ENCODE peak calls at places on chromosomes 7 and 10, in ten cellular contexts. One of them, this sample, is unnamed.

GRCh38 chr7:66844552-66845381 is 76.3 kb upstream of the TMEM248 start:
- DNase-seq in progenitor cell of endocrine pancreas: peak
- DNase-seq in astrocyte of the spinal cord: peak
- DNase-seq in suprapubic skin: peak
- DNase-seq in A549: peak
- DNase-seq in WTC11: peak
- DNase-seq in GM12878: peak
- DNase-seq in transverse colon: peak
- DNase-seq in upper lobe of left lung: peak
- DNase-seq in HFFc6: peak
- DNase-seq in this sample: peak

GRCh38 chr10:98270786-98271185 is 2.8 kb upstream of the LOXL4 start:
- DNase-seq in progenitor cell of endocrine pancreas: no peak
- DNase-seq in astrocyte of the spinal cord: no peak
- DNase-seq in suprapubic skin: peak
- DNase-seq in A549: no peak
- DNase-seq in WTC11: no peak
- DNase-seq in GM12878: no peak
- DNase-seq in transverse colon: no peak
- DNase-seq in upper lobe of left lung: no peak
- DNase-seq in HFFc6: no peak
- DNase-seq in this sample: no peak

GRCh38 chr7:88095-88926 is 104.1 kb upstream of the FAM20C start:
- DNase-seq in progenitor cell of endocrine pancreas: no peak
- DNase-seq in astrocyte of the spinal cord: no peak
- DNase-seq in suprapubic skin: no peak
- DNase-seq in A549: no peak
- DNase-seq in WTC11: peak
- DNase-seq in GM12878: no peak
- DNase-seq in transverse colon: no peak
- DNase-seq in upper lobe of left lung: peak
- DNase-seq in HFFc6: no peak
- DNase-seq in this sample: no peak

GRCh38 chr7:2131791-2132190 is 101.0 kb downstream of the MAD1L1 start:
- DNase-seq in progenitor cell of endocrine pancreas: no peak
- DNase-seq in astrocyte of the spinal cord: no peak
- DNase-seq in suprapubic skin: no peak
- DNase-seq in A549: no peak
- DNase-seq in WTC11: no peak
- DNase-seq in GM12878: no peak
- DNase-seq in transverse colon: no peak
- DNase-seq in upper lobe of left lung: peak
- DNase-seq in HFFc6: no peak
- DNase-seq in this sample: no peak

GRCh38 chr7:73941836-73942551 is 81.0 kb downstream of the TMEM270 start:
- DNase-seq in progenitor cell of endocrine pancreas: no peak
- DNase-seq in astrocyte of the spinal cord: peak
- DNase-seq in suprapubic skin: no peak
- DNase-seq in A549: peak
- DNase-seq in WTC11: no peak
- DNase-seq in GM12878: no peak
- DNase-seq in transverse colon: no peak
- DNase-seq in upper lobe of left lung: no peak
- DNase-seq in HFFc6: peak
- DNase-seq in this sample: no peak

GRCh38 chr10:118543714-118544400 is 51.6 kb downstream of the PRLHR start:
- DNase-seq in progenitor cell of endocrine pancreas: peak
- DNase-seq in astrocyte of the spinal cord: peak
- DNase-seq in suprapubic skin: no peak
- DNase-seq in A549: peak
- DNase-seq in WTC11: peak
- DNase-seq in GM12878: no peak
- DNase-seq in transverse colon: peak
- DNase-seq in upper lobe of left lung: no peak
- DNase-seq in HFFc6: peak
- DNase-seq in this sample: no peak

GRCh38 chr7:697259-697615 is 29.3 kb upstream of the DNAAF5 start:
- DNase-seq in progenitor cell of endocrine pancreas: no peak
- DNase-seq in astrocyte of the spinal cord: no peak
- DNase-seq in suprapubic skin: no peak
- DNase-seq in A549: no peak
- DNase-seq in WTC11: no peak
- DNase-seq in GM12878: no peak
- DNase-seq in transverse colon: no peak
- DNase-seq in upper lobe of left lung: no peak
- DNase-seq in HFFc6: no peak
- DNase-seq in this sample: no peak

GRCh38 chr10:103394180-103394579 is 2.1 kb downstream of the ATP5MK start:
- DNase-seq in progenitor cell of endocrine pancreas: no peak
- DNase-seq in astrocyte of the spinal cord: no peak
- DNase-seq in suprapubic skin: no peak
- DNase-seq in A549: no peak
- DNase-seq in WTC11: no peak
- DNase-seq in GM12878: no peak
- DNase-seq in transverse colon: no peak
- DNase-seq in upper lobe of left lung: peak
- DNase-seq in HFFc6: no peak
- DNase-seq in this sample: no peak

DNA sequence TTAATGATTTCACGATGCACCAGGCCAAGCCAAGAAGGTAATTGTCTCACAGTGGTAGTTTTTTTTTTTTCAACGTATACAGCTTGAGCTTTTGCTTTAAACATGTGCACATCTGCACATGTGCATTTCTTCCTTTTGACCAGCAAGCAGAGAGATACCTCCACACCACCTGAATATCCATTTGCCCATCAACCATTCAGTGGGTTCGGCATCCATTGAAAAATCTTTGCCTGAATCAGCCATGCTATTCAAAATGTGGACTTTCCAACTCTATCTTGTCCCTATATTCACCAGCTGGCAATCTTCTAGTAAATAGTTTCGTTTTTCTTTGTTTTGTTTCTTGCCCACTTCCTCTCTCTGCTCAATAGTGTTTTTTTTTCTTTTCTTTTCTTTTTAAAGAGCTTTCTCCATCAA is 7.7 kb upstream of the TRA2A start:
- DNase-seq in progenitor cell of endocrine pancreas: no peak
- DNase-seq in astrocyte of the spinal cord: no peak
- DNase-seq in suprapubic skin: no peak
- DNase-seq in A549: no peak
- DNase-seq in WTC11: no peak
- DNase-seq in GM12878: peak
- DNase-seq in transverse colon: no peak
- DNase-seq in upper lobe of left lung: no peak
- DNase-seq in HFFc6: no peak
- DNase-seq in this sample: no peak
- TF ChIP-seq CTCF in progenitor cell of endocrine pancreas: no peak
- TF ChIP-seq CTCF in astrocyte of the spinal cord: no peak
- TF ChIP-seq CTCF in suprapubic skin: no peak
- TF ChIP-seq CTCF in A549: no peak
- TF ChIP-seq CTCF in WTC11: no peak
- TF ChIP-seq CTCF in GM12878: no peak
- TF ChIP-seq CTCF in transverse colon: no peak
- TF ChIP-seq CTCF in upper lobe of left lung: no peak
- TF ChIP-seq CTCF in HFFc6: no peak
- TF ChIP-seq CTCF in this sample: no peak

GRCh38 chr10:1274746-1275544 is 218.8 kb downstream of the WDR37 start:
- DNase-seq in progenitor cell of endocrine pancreas: no peak
- DNase-seq in astrocyte of the spinal cord: no peak
- DNase-seq in suprapubic skin: no peak
- DNase-seq in A549: no peak
- DNase-seq in WTC11: no peak
- DNase-seq in GM12878: no peak
- DNase-seq in transverse colon: no peak
- DNase-seq in upper lobe of left lung: no peak
- DNase-seq in HFFc6: no peak
- DNase-seq in this sample: no peak
- TF ChIP-seq CTCF in progenitor cell of endocrine pancreas: no peak
- TF ChIP-seq CTCF in astrocyte of the spinal cord: no peak
- TF ChIP-seq CTCF in suprapubic skin: no peak
- TF ChIP-seq CTCF in A549: no peak
- TF ChIP-seq CTCF in WTC11: no peak
- TF ChIP-seq CTCF in GM12878: no peak
- TF ChIP-seq CTCF in transverse colon: no peak
- TF ChIP-seq CTCF in upper lobe of left lung: no peak
- TF ChIP-seq CTCF in HFFc6: no peak
- TF ChIP-seq CTCF in this sample: no peak

GRCh38 chr10:91555455-91555854 is 77.4 kb downstream of the PPP1R3C start:
- DNase-seq in progenitor cell of endocrine pancreas: no peak
- DNase-seq in astrocyte of the spinal cord: no peak
- DNase-seq in suprapubic skin: no peak
- DNase-seq in A549: no peak
- DNase-seq in WTC11: no peak
- DNase-seq in GM12878: no peak
- DNase-seq in transverse colon: no peak
- DNase-seq in upper lobe of left lung: no peak
- DNase-seq in HFFc6: no peak
- DNase-seq in this sample: no peak

GRCh38 chr10:91552260-91552659 is 80.6 kb downstream of the PPP1R3C start:
- DNase-seq in progenitor cell of endocrine pancreas: no peak
- DNase-seq in astrocyte of the spinal cord: no peak
- DNase-seq in suprapubic skin: no peak
- DNase-seq in A549: no peak
- DNase-seq in WTC11: no peak
- DNase-seq in GM12878: no peak
- DNase-seq in transverse colon: no peak
- DNase-seq in upper lobe of left lung: no peak
- DNase-seq in HFFc6: no peak
- DNase-seq in this sample: no peak

GRCh38 chr10:91552706-91553105 is 80.2 kb downstream of the PPP1R3C start:
- DNase-seq in progenitor cell of endocrine pancreas: no peak
- DNase-seq in astrocyte of the spinal cord: no peak
- DNase-seq in suprapubic skin: no peak
- DNase-seq in A549: peak
- DNase-seq in WTC11: peak
- DNase-seq in GM12878: no peak
- DNase-seq in transverse colon: no peak
- DNase-seq in upper lobe of left lung: peak
- DNase-seq in HFFc6: no peak
- DNase-seq in this sample: no peak

GRCh38 chr10:91549296-91549695 is 83.6 kb downstream of the PPP1R3C start:
- DNase-seq in progenitor cell of endocrine pancreas: no peak
- DNase-seq in astrocyte of the spinal cord: no peak
- DNase-seq in suprapubic skin: no peak
- DNase-seq in A549: no peak
- DNase-seq in WTC11: no peak
- DNase-seq in GM12878: no peak
- DNase-seq in transverse colon: no peak
- DNase-seq in upper lobe of left lung: no peak
- DNase-seq in HFFc6: peak
- DNase-seq in this sample: no peak

DNA sequence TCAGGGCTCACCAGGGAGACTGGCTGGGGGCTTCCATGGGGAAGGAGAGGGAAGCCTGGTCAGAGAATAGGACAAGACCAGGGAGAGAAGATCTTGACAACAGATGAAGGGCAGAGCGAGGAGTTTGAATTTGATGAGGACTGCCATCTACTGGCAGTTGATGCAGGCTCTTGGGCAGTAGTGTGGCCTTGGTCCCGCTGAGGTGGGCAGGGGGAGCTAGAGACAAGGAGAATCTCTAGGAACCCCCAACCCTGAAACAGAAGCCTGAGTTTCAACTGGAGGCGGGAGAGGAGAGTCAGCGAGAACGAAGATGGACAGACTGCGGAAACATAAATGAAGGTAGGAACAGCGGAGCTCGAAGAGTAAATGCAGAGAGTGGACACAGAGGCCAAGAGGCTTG is 81.0 kb downstream of the PPP1R3C start:
- DNase-seq in progenitor cell of endocrine pancreas: no peak
- DNase-seq in astrocyte of the spinal cord: peak
- DNase-seq in suprapubic skin: no peak
- DNase-seq in A549: peak
- DNase-seq in WTC11: peak
- DNase-seq in GM12878: no peak
- DNase-seq in transverse colon: no peak
- DNase-seq in upper lobe of left lung: no peak
- DNase-seq in HFFc6: peak
- DNase-seq in this sample: no peak
- TF ChIP-seq CTCF in progenitor cell of endocrine pancreas: peak
- TF ChIP-seq CTCF in astrocyte of the spinal cord: peak
- TF ChIP-seq CTCF in suprapubic skin: no peak
- TF ChIP-seq CTCF in A549: peak
- TF ChIP-seq CTCF in WTC11: peak
- TF ChIP-seq CTCF in GM12878: peak
- TF ChIP-seq CTCF in transverse colon: peak
- TF ChIP-seq CTCF in upper lobe of left lung: peak
- TF ChIP-seq CTCF in HFFc6: peak
- TF ChIP-seq CTCF in this sample: no peak

DNA sequence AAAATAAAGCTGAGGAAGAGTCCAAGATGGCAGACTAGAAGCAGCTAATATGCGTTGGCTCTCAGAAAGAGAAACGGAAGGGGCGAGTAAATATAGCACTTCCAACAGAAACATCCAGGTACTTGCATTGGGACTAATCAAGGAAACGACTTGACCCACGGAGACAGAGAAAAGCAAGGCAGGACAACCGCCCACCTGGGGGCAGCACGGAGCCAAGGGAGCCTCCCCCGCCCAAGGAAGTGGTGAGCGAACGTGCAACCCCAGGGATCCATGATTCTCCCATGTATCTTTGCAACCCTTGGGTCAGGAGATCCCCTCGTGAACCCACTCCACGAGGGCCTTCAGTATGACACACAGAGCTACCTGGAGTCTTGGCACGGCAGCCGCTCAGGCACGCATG is 45.4 kb upstream of the GRM3 start:
- DNase-seq in progenitor cell of endocrine pancreas: no peak
- DNase-seq in astrocyte of the spinal cord: no peak
- DNase-seq in suprapubic skin: no peak
- DNase-seq in A549: peak
- DNase-seq in WTC11: peak
- DNase-seq in GM12878: no peak
- DNase-seq in transverse colon: no peak
- DNase-seq in upper lobe of left lung: peak
- DNase-seq in HFFc6: no peak
- DNase-seq in this sample: no peak
- TF ChIP-seq CTCF in progenitor cell of endocrine pancreas: peak
- TF ChIP-seq CTCF in astrocyte of the spinal cord: no peak
- TF ChIP-seq CTCF in suprapubic skin: no peak
- TF ChIP-seq CTCF in A549: no peak
- TF ChIP-seq CTCF in WTC11: peak
- TF ChIP-seq CTCF in GM12878: peak
- TF ChIP-seq CTCF in transverse colon: no peak
- TF ChIP-seq CTCF in upper lobe of left lung: no peak
- TF ChIP-seq CTCF in HFFc6: no peak
- TF ChIP-seq CTCF in this sample: no peak

DNA sequence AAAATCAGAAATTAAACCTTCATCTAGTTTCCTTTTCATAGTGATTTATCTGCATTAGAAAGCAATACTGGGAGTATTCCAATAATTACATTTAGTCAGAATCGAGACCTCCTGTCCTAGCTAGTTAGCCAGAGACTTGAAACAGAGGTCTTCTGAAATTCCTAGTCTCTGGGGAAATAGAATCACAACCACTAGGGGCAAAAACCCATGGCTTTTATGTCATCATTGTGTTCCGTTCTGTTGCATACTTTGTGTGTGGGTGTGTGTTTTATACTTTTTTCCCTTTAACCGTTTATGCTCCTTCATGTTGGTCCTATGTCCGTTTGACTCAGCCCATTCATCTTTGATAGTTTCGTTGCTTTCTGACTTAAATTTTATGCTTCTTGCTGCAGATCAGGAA is 79.8 kb downstream of the RALA start:
- DNase-seq in progenitor cell of endocrine pancreas: no peak
- DNase-seq in astrocyte of the spinal cord: no peak
- DNase-seq in suprapubic skin: no peak
- DNase-seq in A549: peak
- DNase-seq in WTC11: no peak
- DNase-seq in GM12878: no peak
- DNase-seq in transverse colon: no peak
- DNase-seq in upper lobe of left lung: no peak
- DNase-seq in HFFc6: no peak
- DNase-seq in this sample: no peak
- TF ChIP-seq CTCF in progenitor cell of endocrine pancreas: peak
- TF ChIP-seq CTCF in astrocyte of the spinal cord: peak
- TF ChIP-seq CTCF in suprapubic skin: no peak
- TF ChIP-seq CTCF in A549: no peak
- TF ChIP-seq CTCF in WTC11: no peak
- TF ChIP-seq CTCF in GM12878: no peak
- TF ChIP-seq CTCF in transverse colon: no peak
- TF ChIP-seq CTCF in upper lobe of left lung: no peak
- TF ChIP-seq CTCF in HFFc6: peak
- TF ChIP-seq CTCF in this sample: no peak